ENCODE peak calls at places on chromosomes 16 and 17, in four cellular contexts. O, N, Y and W are unnamed samples.
A peak's percentile ranks its signal among the peaks of the same experiment; 100 is the strongest.

GRCh38 chr16:63702981-63703590 is 1418.8 kb downstream of the CDH11 start:
- DNase-seq in O (no peak), N (no peak), Y (peak; percentile 4), W (no peak)

GRCh38 chr17:59762022-59762825 is 54.8 kb downstream of the VMP1 start:
- DNase-seq in N (no peak), O (no peak), Y (no peak), W (no peak)

GRCh38 chr17:83152745-83153611 is 73.6 kb downstream of the METRNL start:
- DNase-seq in Y (no peak), O (peak; percentile 65), N (peak; percentile 27), W (peak; percentile 58)

GRCh38 chr17:75684924-75685323 is 17.8 kb downstream of the SAP30BP start:
- DNase-seq in O (no peak), N (no peak), Y (no peak), W (no peak)

GRCh38 chr17:55154101-55154500 is 110.7 kb upstream of the HLF start:
- DNase-seq in N (no peak), Y (no peak), O (no peak), W (no peak)

GRCh38 chr17:79160980-79161621 is 86.5 kb downstream of the ENGASE start:
- DNase-seq in N (no peak), Y (peak; percentile 13), O (no peak), W (no peak)

GRCh38 chr17:6021627-6022026 is 48.6 kb upstream of the WSCD1 start:
- DNase-seq in O (no peak), N (no peak), Y (no peak), W (no peak)

GRCh38 chr17:30267625-30268024 is 24.1 kb downstream of the BLMH start:
- DNase-seq in N (no peak), Y (no peak), O (no peak), W (no peak)

GRCh38 chr17:413016-413350 is 60.4 kb upstream of the RPH3AL start:
- DNase-seq in O (no peak), Y (no peak), N (no peak), W (no peak)

GRCh38 chr17:63550816-63551639 is 751 bp downstream of the DCAF7 start:
- DNase-seq in O (no peak), Y (peak; percentile 41), N (no peak), W (no peak)

GRCh38 chr17:79065105-79065670 is 9.4 kb upstream of the ENGASE start:
- DNase-seq in Y (peak; percentile 48), O (no peak), N (no peak), W (no peak)

GRCh38 chr16:83856846-83857245 is 42.1 kb upstream of the MLYCD start:
- DNase-seq in N (no peak), O (no peak), Y (no peak), W (no peak)

GRCh38 chr17:74851612-74852236 is 8.0 kb downstream of the GRIN2C start:
- DNase-seq in N (no peak), Y (no peak), O (no peak), W (no peak)

DNA sequence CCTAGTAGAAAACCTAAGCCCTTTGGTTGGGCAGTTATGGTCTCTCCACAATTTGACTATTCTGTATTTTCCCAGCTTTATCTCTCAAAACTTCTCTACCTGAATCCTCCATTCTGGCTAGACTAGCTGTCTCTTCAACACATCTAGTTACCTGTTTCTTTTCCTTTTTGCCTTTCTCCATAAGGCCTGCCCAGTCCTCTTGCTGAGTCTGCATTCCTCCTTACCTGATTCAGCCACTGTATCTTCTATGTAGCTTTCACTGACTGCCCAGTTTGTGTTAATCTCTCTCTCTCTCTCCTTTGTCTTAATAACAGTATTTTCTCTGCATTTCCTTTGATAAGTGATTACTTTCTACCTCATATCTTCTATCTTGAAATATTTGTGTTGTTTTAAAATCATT is 2.1 kb upstream of the EVI2A start:
- DNase-seq in Y (no peak), N (no peak), O (no peak), W (no peak)
- H3K4me3 ChIP-seq in Y (no peak overlapping the region), N (no peak overlapping the region), O (no peak overlapping the region), W (no peak overlapping the region)

GRCh38 chr16:69073181-69073669 is 32.2 kb upstream of the HAS3 start:
- DNase-seq in O (no peak), N (no peak), Y (no peak), W (no peak)
- TF ChIP-seq CTCF in O (no peak), N (no peak), Y (no peak), W (no peak)

DNA sequence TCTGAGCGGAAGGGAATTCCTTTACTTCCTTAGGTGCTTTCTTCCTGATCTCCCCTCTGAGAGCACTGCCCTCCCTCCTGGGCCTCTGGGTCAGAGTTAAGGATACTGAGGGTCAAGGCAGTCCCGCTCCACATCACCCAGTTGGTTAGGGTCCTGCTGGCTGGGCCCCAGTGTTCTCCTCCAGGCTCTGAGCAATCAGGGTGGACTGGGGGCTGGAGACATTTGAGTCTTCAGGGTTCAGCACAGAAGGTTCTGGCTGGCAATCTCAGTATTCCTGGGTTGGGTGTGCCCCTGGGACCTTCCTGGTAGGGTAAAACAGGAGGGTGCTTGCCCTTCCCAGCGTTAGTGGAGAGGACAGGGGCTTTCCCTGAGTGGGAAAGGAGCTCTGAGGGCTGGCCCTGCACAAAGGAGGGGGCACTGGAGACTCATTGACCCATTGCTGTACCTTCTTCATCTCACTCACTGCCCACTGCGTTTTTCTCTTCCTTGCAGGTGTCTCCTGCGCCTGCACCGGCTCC is 448 bp downstream of the MT1M start:
- DNase-seq in Y (no peak), O (no peak), N (no peak), W (no peak)
- H3K4me3 ChIP-seq in Y (no peak overlapping the region), O (peak overlapping the region; percentile 27), N (peak overlapping the region; percentile 59), W (peak overlapping the region; percentile 52)

GRCh38 chr16:58010886-58011285 is 9.7 kb downstream of the USB1 start:
- DNase-seq in O (no peak), N (no peak), Y (no peak), W (no peak)

GRCh38 chr16:58009856-58010416 is 8.7 kb downstream of the USB1 start:
- DNase-seq in O (no peak), N (no peak), Y (no peak), W (no peak)

GRCh38 chr16:58012481-58012880 is 11.3 kb downstream of the USB1 start:
- DNase-seq in Y (no peak), O (no peak), N (no peak), W (peak; percentile 11)

GRCh38 chr16:58013201-58013956 is 12.2 kb downstream of the USB1 start:
- DNase-seq in O (no peak), N (no peak), Y (no peak), W (no peak)

GRCh38 chr16:58011652-58012051 is 10.4 kb downstream of the USB1 start:
- DNase-seq in Y (no peak), O (no peak), N (no peak), W (no peak)
- TF ChIP-seq CTCF in Y (no peak), O (no peak), N (no peak), W (no peak)

GRCh38 chr16:89656435-89657121 is 930 bp downstream of the CHMP1A start:
- DNase-seq in O (no peak), Y (no peak), N (no peak), W (no peak)
- H3K4me3 ChIP-seq in O (peak overlapping the region; percentile 97), Y (peak overlapping the region; percentile 98), N (peak overlapping the region; percentile 99), W (peak overlapping the region; percentile 88)

GRCh38 chr16:51041546-51041945 is 109.5 kb downstream of the SALL1 start:
- DNase-seq in N (no peak), O (no peak), Y (no peak), W (no peak)
- TF ChIP-seq CTCF in N (no peak), O (no peak), Y (no peak), W (no peak)

DNA sequence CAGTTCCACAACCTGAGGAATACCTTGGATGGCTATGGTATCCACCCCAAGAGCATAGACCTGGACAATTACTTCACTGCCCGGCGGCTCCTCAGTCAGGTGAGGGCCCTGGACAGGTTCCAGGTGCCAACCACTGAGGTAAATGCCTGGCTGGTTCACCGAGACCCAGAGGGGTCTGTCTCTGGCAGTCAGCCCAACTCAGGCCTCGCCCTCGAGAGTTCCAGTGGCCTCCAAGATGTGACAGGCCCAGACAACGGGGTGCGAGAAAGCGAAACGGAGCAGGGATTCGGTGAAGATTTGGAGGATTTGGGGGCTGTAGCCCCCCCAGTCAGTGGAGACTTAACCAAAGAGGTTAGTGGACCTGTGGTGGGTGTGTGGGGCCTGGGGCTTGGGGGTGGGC is 3.1 kb downstream of the NFE2L1 start:
- DNase-seq in Y (no peak), N (no peak), O (no peak), W (no peak)
- H3K4me3 ChIP-seq in Y (no peak overlapping the region), N (peak overlapping the region; percentile 95), O (peak overlapping the region; percentile 27), W (peak overlapping the region; percentile 86)

DNA sequence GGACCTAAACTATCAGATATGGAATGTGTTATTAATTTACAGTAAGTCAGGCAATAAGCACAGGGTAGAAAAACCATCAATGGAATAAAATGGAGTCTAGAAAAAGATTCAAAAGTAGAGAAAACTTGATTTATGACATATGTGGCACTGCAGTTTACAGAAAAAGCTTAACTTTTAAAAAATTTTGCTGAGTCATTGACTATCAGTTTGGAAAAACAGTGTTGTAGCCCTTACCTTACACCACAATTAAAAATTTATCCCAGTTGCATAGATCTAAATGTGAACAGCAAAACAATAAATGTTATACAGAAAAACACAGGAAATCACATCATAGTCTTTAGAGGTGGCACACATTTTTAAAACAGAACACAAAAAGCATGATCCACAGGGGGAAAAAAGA is 108.5 kb downstream of the USP22 start:
- DNase-seq in N (no peak), Y (no peak), O (no peak), W (no peak)
- TF ChIP-seq CTCF in N (no peak), Y (no peak), O (no peak), W (no peak)